ENCODE peak calls at places on chromosomes 2 and 18, in eight cellular contexts. N is H7, A is NCI-H1092, R is bronchial epithelial cell, X is heart left ventricle, Y is kidney tubule cell, P is breast epithelium, L is H1. Z is an unnamed sample.

GRCh38 chr2:85243101-85244072 is 84.4 kb downstream of the TGOLN2 start:
- DNase-seq in N (peak; percentile 81), A (no peak), R (no peak), X (peak; percentile 56), Y (peak; percentile 23), P (peak; percentile 60), L (no peak), Z (no peak)

GRCh38 chr2:100529900-100530299 is 32.9 kb upstream of the PDCL3 start:
- DNase-seq in N (no peak), A (no peak), R (peak; percentile 27), X (no peak), Y (no peak), P (no peak), L (no peak), Z (no peak)

GRCh38 chr2:219124379-219125110 is 36.1 kb downstream of the NHEJ1 start:
- DNase-seq in N (no peak), A (no peak), R (no peak), X (no peak), Y (peak; percentile 19), P (no peak), L (no peak), Z (no peak)

GRCh38 chr2:15965564-15966019 is 25.2 kb downstream of the MYCN start:
- DNase-seq in N (peak; percentile 70), A (no peak), R (no peak), X (no peak), Y (no peak), P (no peak), L (no peak), Z (no peak)

GRCh38 chr2:199457147-199458016 is at the start of gene SATB2:
- DNase-seq in N (peak; percentile 81), A (peak; percentile 53), R (peak; percentile 56), X (no peak), Y (peak; percentile 83), P (no peak), L (no peak), Z (no peak)

GRCh38 chr2:88190808-88191721 is 20.9 kb downstream of the THNSL2 start:
- DNase-seq in N (peak; percentile 87), A (peak; percentile 8), R (peak; percentile 38), X (no peak), Y (peak; percentile 38), P (no peak), L (no peak), Z (no peak)

GRCh38 chr18:56286775-56287174 is 351.6 kb downstream of the TXNL1 start:
- DNase-seq in N (no peak), A (no peak), R (peak; percentile 59), X (no peak), Y (no peak), P (no peak), L (no peak), Z (no peak)

GRCh38 chr2:30823452-30823851 is 16.2 kb upstream of the CAPN13 start:
- DNase-seq in N (no peak), A (no peak), R (no peak), X (no peak), Y (no peak), P (no peak), L (no peak), Z (no peak)

GRCh38 chr2:168515502-168515901 is 59.4 kb downstream of the CERS6 start:
- DNase-seq in N (no peak), A (no peak), R (peak; percentile 48), X (no peak), Y (peak; percentile 31), P (no peak), L (no peak), Z (no peak)

GRCh38 chr2:126658910-126659613 is 3.1 kb downstream of the GYPC start:
- DNase-seq in N (peak; percentile 19), A (no peak), R (no peak), X (peak; percentile 84), Y (peak; percentile 44), P (no peak), L (no peak), Z (no peak)

GRCh38 chr2:98463988-98464771 is 19.5 kb downstream of the INPP4A start:
- DNase-seq in N (no peak), A (no peak), R (no peak), X (no peak), Y (no peak), P (no peak), L (no peak), Z (no peak)

GRCh38 chr18:63850010-63850409 is 37.5 kb upstream of the SERPINB2 start:
- DNase-seq in N (peak; percentile 13), A (peak; percentile 2), R (peak; percentile 86), X (no peak), Y (peak; percentile 35), P (no peak), L (peak; percentile 9), Z (no peak)

GRCh38 chr2:156005999-156006712 is 326.4 kb downstream of the NR4A2 start:
- DNase-seq in N (peak; percentile 5), A (no peak), R (peak; percentile 62), X (no peak), Y (no peak), P (no peak), L (no peak), Z (no peak)

GRCh38 chr18:36284671-36285295 is 12.7 kb upstream of the FHOD3 start:
- DNase-seq in N (peak; percentile 46), A (peak; percentile 62), R (peak; percentile 69), X (peak; percentile 38), Y (peak; percentile 71), P (no peak), L (no peak), Z (no peak)

GRCh38 chr2:109098251-109098920 is 30.6 kb upstream of the SH3RF3 start:
- DNase-seq in N (no peak), A (no peak), R (peak; percentile 87), X (no peak), Y (peak; percentile 28), P (no peak), L (no peak), Z (no peak)

GRCh38 chr2:15625344-15626036 is 33.8 kb downstream of the DDX1 start:
- DNase-seq in N (no peak), A (no peak), R (no peak), X (no peak), Y (no peak), P (no peak), L (no peak), Z (no peak)

GRCh38 chr18:79030680-79031079 is 38.5 kb upstream of the ATP9B start:
- DNase-seq in N (no peak), A (no peak), R (no peak), X (no peak), Y (no peak), P (no peak), L (no peak), Z (no peak)

GRCh38 chr18:77055429-77056310 is 76.9 kb downstream of the MBP start:
- DNase-seq in N (no peak), A (no peak), R (no peak), X (peak; percentile 40), Y (peak; percentile 71), P (no peak), L (no peak), Z (no peak)

GRCh38 chr2:17479875-17480274 is 38.4 kb downstream of the RAD51AP2 start:
- DNase-seq in N (no peak), A (no peak), R (peak; percentile 80), X (no peak), Y (peak; percentile 23), P (no peak), L (no peak), Z (no peak)

GRCh38 chr2:239806758-239807434 is 218.2 kb downstream of the NDUFA10 start:
- DNase-seq in N (no peak), A (no peak), R (no peak), X (no peak), Y (no peak), P (peak; percentile 40), L (no peak), Z (no peak)

Z was measured in iPS DF 19.7.